ENCODE peak calls at places on chromosomes 6 and 20, in ten cellular contexts. D, J, W, H, L, S, N, Q, I and R are unnamed samples.

GRCh38 chr6:118335325-118335724 is 212.8 kb upstream of the PLN start:
- DNase-seq in Q (no peak), D (no peak), L (no peak), H (no peak), N (no peak), W (no peak), I (no peak), S (no peak), J (no peak), R (no peak)

GRCh38 chr6:28207244-28208179 is 17.6 kb upstream of the ZSCAN9 start:
- DNase-seq in L (no peak), N (peak; percentile 19), S (peak; percentile 29), H (no peak), J (peak; percentile 13), D (peak; percentile 44), I (no peak), Q (no peak), W (peak; percentile 74), R (peak; percentile 50)

GRCh38 chr6:112780498-112781096 is 433.5 kb downstream of the RFPL4B start:
- DNase-seq in L (peak; percentile 54), D (peak; percentile 76), I (peak; percentile 36), N (no peak), Q (peak; percentile 48), S (peak; percentile 92), H (peak; percentile 31), J (peak; percentile 90), W (peak; percentile 93), R (peak; percentile 64)

GRCh38 chr20:1225263-1225728 is 548 bp upstream of the RAD21L1 start:
- DNase-seq in N (no peak), Q (no peak), J (no peak), D (no peak), L (no peak), W (no peak), S (no peak), H (no peak), I (no peak), R (no peak)

GRCh38 chr6:8904754-8905153 is 469.4 kb upstream of the SLC35B3 start:
- DNase-seq in N (no peak), I (no peak), W (no peak), S (no peak), L (no peak), D (no peak), H (no peak), J (no peak), Q (no peak), R (no peak)

GRCh38 chr6:6909111-6909510 is 198.7 kb upstream of the RREB1 start:
- DNase-seq in L (no peak), J (no peak), H (no peak), Q (no peak), I (no peak), N (no peak), W (no peak), S (no peak), D (no peak), R (no peak)

GRCh38 chr6:138795809-138796469 is at the start of gene ECT2L:
- DNase-seq in N (no peak), J (peak; percentile 62), D (peak; percentile 50), W (peak; percentile 74), S (peak; percentile 46), H (no peak), Q (peak; percentile 86), L (peak; percentile 22), I (no peak), R (peak; percentile 58)

GRCh38 chr6:37038297-37039198 is 33.1 kb downstream of the FGD2 start:
- DNase-seq in S (peak; percentile 79), N (no peak), L (no peak), J (peak; percentile 93), Q (peak; percentile 83), W (no peak), I (peak; percentile 31), D (no peak), H (peak; percentile 14), R (no peak)

GRCh38 chr6:27157461-27158315 is 89.8 kb upstream of the PRSS16 start:
- DNase-seq in W (peak; percentile 81), H (peak; percentile 33), D (peak; percentile 71), I (peak; percentile 17), N (peak; percentile 76), L (no peak), J (peak; percentile 67), S (peak; percentile 69), Q (peak; percentile 74), R (peak; percentile 48)